ENCODE peak calls at places on chromosomes 13 and 19, in five cellular contexts. R is cardiac muscle cell, Z is heart left ventricle, B is SK-N-SH, M is left ventricle myocardium inferior. I is an unnamed sample.
A peak's percentile ranks its signal among the peaks of the same experiment; 100 is the strongest.

GRCh38 chr19:47023448-47023794 is 3.8 kb downstream of the NPAS1 start:
- DNase-seq in R (no peak), Z (no peak), B (no peak), M (no peak), I (peak; percentile 49)

GRCh38 chr13:32624441-32624840 is 38.2 kb downstream of the PDS5B start:
- DNase-seq in R (no peak), Z (no peak), B (no peak), M (no peak), I (no peak)

GRCh38 chr19:29550896-29551295 is 25.1 kb downstream of the VSTM2B start:
- DNase-seq in R (no peak), Z (no peak), B (no peak), M (no peak), I (no peak)

GRCh38 chr13:41915096-41915495 is 45.8 kb downstream of the VWA8 start:
- DNase-seq in R (no peak), Z (no peak), B (no peak), M (no peak), I (no peak)

GRCh38 chr19:50657672-50658437 is 8.6 kb downstream of the C19orf81 start:
- DNase-seq in R (peak; percentile 100), Z (peak; percentile 79), B (peak; percentile 94), M (peak; percentile 83), I (peak; percentile 100)

GRCh38 chr13:23852351-23852750 is 36.8 kb downstream of the MIPEP start:
- DNase-seq in R (no peak), Z (no peak), B (no peak), M (no peak), I (no peak)

GRCh38 chr19:955803-956746 is 28.1 kb upstream of the WDR18 start:
- DNase-seq in R (peak; percentile 17), Z (no peak), B (no peak), M (no peak), I (no peak)

GRCh38 chr13:83815598-83815997 is 66.7 kb downstream of the SLITRK1 start:
- DNase-seq in R (no peak), Z (no peak), B (no peak), M (no peak), I (no peak)

GRCh38 chr19:7848779-7849457 is 18.9 kb downstream of the EVI5L start:
- DNase-seq in R (no peak), Z (peak; percentile 15), B (no peak), M (no peak), I (no peak)

GRCh38 chr19:34145741-34146202 is 26.5 kb upstream of the LSM14A start:
- DNase-seq in R (peak; percentile 75), Z (peak; percentile 32), B (peak; percentile 74), M (no peak), I (peak; percentile 47)

GRCh38 chr19:39430675-39431593 is 4.8 kb downstream of the RPS16 start:
- DNase-seq in R (no peak), Z (no peak), B (no peak), M (no peak), I (no peak)

GRCh38 chr19:44747739-44748425 is 626 bp upstream of the BCL3 start:
- DNase-seq in R (peak; percentile 46), Z (peak; percentile 79), B (peak; percentile 63), M (peak; percentile 73), I (no peak)

GRCh38 chr19:44746946-44747738 is 1.4 kb upstream of the BCL3 start:
- DNase-seq in R (peak; percentile 84), Z (peak; percentile 94), B (peak; percentile 84), M (peak; percentile 94), I (peak; percentile 89)

GRCh38 chr19:44746616-44746945 is 1.9 kb upstream of the BCL3 start:
- DNase-seq in R (no peak), Z (no peak), B (no peak), M (no peak), I (no peak)

GRCh38 chr19:44745386-44745831 is 3.1 kb upstream of the BCL3 start:
- DNase-seq in R (no peak), Z (peak; percentile 83), B (no peak), M (peak; percentile 86), I (no peak)

GRCh38 chr19:44745887-44746600 is 2.5 kb upstream of the BCL3 start:
- DNase-seq in R (no peak), Z (no peak), B (no peak), M (no peak), I (no peak)
- H3K27ac ChIP-seq in R (no peak overlapping the region), Z (peak overlapping the region; percentile 100), B (no peak overlapping the region), M (peak overlapping the region; percentile 98), I (no peak overlapping the region)

GRCh38 chr13:113597386-113598080 is 13.0 kb downstream of the TFDP1 start:
- DNase-seq in R (no peak), Z (no peak), B (no peak), M (peak; percentile 12), I (peak; percentile 9)

GRCh38 chr13:113598081-113598410 is 13.5 kb downstream of the TFDP1 start:
- DNase-seq in R (no peak), Z (no peak), B (no peak), M (no peak), I (peak; percentile 7)

GRCh38 chr13:113595131-113595530 is 10.6 kb downstream of the TFDP1 start:
- DNase-seq in R (no peak), Z (no peak), B (no peak), M (no peak), I (peak; percentile 6)

GRCh38 chr13:113598481-113598880 is 13.9 kb downstream of the TFDP1 start:
- DNase-seq in R (no peak), Z (no peak), B (no peak), M (peak; percentile 1), I (peak; percentile 9)

DNA sequence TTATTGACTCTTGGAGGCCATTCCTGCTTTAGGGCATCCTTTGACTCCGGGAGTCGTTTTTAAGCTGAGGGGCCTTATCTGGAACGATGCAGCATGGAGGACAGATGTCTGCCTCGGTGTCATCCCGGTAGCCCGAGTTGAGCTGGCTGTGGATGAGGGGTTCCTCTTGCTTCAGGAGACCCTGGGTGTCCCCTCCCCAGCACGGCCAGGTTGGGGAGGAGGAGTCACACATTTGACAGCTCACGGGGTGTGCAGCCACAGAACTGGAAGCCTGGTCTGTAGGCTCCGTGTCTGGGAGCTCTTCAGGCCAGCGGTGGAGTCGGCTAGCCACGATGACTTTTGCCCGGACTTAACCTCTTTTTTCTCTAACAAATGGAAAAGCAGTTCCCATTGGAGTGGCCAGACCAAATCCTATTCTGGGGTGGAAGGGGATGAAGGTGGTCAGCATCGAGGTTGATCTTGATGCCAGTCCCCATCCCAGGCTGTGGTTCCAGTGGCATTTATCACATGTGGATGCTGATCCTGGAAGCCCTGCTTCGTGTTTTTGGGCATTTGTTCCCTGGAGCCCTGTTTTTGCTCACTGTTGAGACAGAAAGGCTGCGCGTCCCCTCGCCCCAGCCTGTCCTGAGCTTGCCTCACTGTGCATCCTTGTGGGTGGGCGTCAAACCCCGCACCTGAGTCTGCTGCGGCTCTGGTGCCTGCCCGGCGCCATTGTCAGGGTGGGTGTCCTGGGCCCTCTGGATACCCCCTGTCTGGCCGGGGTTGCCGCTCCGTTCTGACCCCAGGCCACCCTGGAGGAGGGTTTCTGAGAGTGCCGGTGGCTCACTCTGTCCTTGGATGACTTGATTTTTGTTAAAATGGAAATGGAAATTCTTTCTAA is 12.0 kb downstream of the TFDP1 start:
- DNase-seq in R (no peak), Z (no peak), B (no peak), M (peak; percentile 10), I (peak; percentile 7)
- H3K36me3 ChIP-seq in R (no peaks in the 10 kb centered on the region), Z (peaks cover 33% of the 10 kb centered on the region), B (peaks cover 35% of the 10 kb centered on the region), M (peaks cover 19% of the 10 kb centered on the region), I (peaks cover 76% of the 10 kb centered on the region)

GRCh38 chr19:15683411-15683810 is 10.5 kb downstream of the CYP4F12 start:
- DNase-seq in R (no peak), Z (no peak), B (no peak), M (no peak), I (no peak)
- H3K9me3 ChIP-seq in R (no peaks in the 10 kb centered on the region), Z (peaks cover 6% of the 10 kb centered on the region), B (no peaks in the 10 kb centered on the region), M (peaks cover 15% of the 10 kb centered on the region), I (peaks cover 3% of the 10 kb centered on the region)

GRCh38 chr19:17264641-17264979 is at the start of gene USHBP1:
- DNase-seq in R (no peak), Z (peak; percentile 81), B (no peak), M (peak; percentile 52), I (no peak)
- H3K27ac ChIP-seq in R (no peak within 1 kb of the TSS), Z (peak within 1 kb of the TSS; percentile 71), B (no peak within 1 kb of the TSS), M (peak within 1 kb of the TSS; percentile 90), I (no peak within 1 kb of the TSS)

DNA sequence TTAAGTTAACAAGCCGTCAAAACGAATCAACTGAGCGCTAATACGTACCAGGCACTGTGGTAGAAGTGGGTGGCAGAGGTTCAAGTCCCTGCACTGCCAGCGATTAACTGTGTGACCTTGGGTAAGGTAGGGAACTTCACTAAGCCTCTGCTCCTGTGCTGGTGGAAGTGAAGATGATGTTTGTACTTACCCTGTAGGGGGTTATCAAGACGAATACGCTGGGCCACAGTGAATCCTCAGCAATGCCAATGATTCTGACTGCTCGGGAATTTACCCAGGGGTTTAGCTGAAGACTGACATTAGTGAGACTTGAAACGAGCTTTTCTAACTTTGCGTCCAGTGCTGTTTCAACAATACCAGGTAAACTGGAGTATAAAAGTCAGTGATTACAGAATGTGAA is 305.3 kb downstream of the FGF9 start:
- DNase-seq in R (no peak), Z (no peak), B (no peak), M (no peak), I (no peak)
- H3K36me3 ChIP-seq in R (no peaks in the 10 kb centered on the region), Z (no peaks in the 10 kb centered on the region), B (no peaks in the 10 kb centered on the region), M (no peaks in the 10 kb centered on the region), I (no peaks in the 10 kb centered on the region)

GRCh38 chr19:48396010-48396870 is 2.8 kb downstream of the GRIN2D start:
- DNase-seq in R (no peak), Z (no peak), B (no peak), M (no peak), I (peak; percentile 47)

GRCh38 chr19:48397263-48397635 is 3.8 kb downstream of the GRIN2D start:
- DNase-seq in R (no peak), Z (no peak), B (no peak), M (no peak), I (no peak)

GRCh38 chr19:48396871-48397176 is 3.4 kb downstream of the GRIN2D start:
- DNase-seq in R (no peak), Z (no peak), B (no peak), M (no peak), I (no peak)

GRCh38 chr19:48398329-48399235 is 5.1 kb downstream of the GRIN2D start:
- DNase-seq in R (peak; percentile 77), Z (peak; percentile 76), B (peak; percentile 96), M (peak; percentile 80), I (no peak)

DNA sequence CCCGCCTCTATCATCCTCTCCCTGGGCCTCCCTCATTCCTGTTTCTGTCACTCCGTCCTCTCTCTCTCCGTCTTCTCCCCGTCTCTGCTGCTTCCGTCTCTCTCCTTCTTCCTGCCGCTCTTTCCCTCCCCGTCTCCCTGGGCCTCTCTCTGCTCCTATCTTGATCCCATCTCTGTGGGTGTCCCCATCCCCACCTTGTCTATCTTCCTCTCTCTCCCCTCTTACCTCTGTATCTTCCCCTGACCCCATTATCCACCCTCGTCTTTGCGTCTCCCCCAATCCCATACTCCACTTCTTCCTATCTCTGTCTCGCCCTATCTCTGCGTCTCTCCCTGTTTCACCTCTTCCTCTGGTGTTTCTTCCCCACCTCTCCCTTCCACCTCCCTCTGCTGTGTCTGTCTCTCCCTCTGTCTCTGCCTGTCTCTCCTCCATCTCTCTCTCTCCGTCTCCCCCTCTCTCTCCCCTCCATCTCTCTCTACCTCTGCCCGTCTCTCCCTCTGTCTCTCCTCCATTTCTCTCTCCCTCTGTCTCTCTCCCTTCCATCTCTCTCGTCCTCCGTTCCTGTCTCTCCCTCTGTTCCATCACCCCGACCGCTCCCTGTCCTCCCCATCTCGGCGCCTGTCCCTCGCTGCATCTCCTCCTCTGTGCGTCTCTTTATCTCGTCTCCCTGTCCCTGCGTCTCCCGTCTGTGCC is 4.3 kb downstream of the GRIN2D start:
- DNase-seq in R (no peak), Z (no peak), B (no peak), M (no peak), I (no peak)
- H3K9me3 ChIP-seq in R (no peaks in the 10 kb centered on the region), Z (no peaks in the 10 kb centered on the region), B (no peaks in the 10 kb centered on the region), M (no peaks in the 10 kb centered on the region), I (no peaks in the 10 kb centered on the region)

GRCh38 chr13:109436841-109437240 is 349.5 kb downstream of the IRS2 start:
- DNase-seq in R (no peak), Z (no peak), B (no peak), M (no peak), I (no peak)
- H3K27ac ChIP-seq in R (no peak overlapping the region), Z (no peak overlapping the region), B (no peak overlapping the region), M (no peak overlapping the region), I (no peak overlapping the region)